ENCODE peak calls at places on chromosome 5, in seven cellular contexts. K, G, I, F, M, Q and D are unnamed samples.

GRCh38 chr5:142688278-142688677 is 2.4 kb upstream of the FGF1 start:
- DNase-seq in M (no peak), K (no peak), I (no peak), G (no peak), Q (no peak), F (no peak), D (no peak)

GRCh38 chr5:176360894-176361436 is 599 bp downstream of the KIAA1191 start:
- DNase-seq in G (peak), I (no peak), F (no peak), M (no peak), K (no peak), Q (no peak), D (no peak)

GRCh38 chr5:65722575-65723424 is 795 bp downstream of the NLN start:
- DNase-seq in K (no peak), F (peak), M (no peak), Q (peak), I (no peak), G (peak), D (no peak)

GRCh38 chr5:179378441-179379271 is 33.4 kb upstream of the ADAMTS2 start:
- DNase-seq in Q (no peak), F (peak), M (no peak), G (no peak), K (peak), I (no peak), D (no peak)

GRCh38 chr5:170782438-170782837 is 1.1 kb upstream of the GABRP start:
- DNase-seq in Q (no peak), M (no peak), K (no peak), I (no peak), F (no peak), G (no peak), D (no peak)

GRCh38 chr5:83844320-83845068 is 123.8 kb upstream of the HAPLN1 start:
- DNase-seq in F (peak), I (peak), M (no peak), G (peak), Q (no peak), K (peak), D (no peak)

GRCh38 chr5:175823731-175824525 is 47.5 kb upstream of the CPLX2 start:
- DNase-seq in Q (no peak), I (no peak), G (peak), K (no peak), F (no peak), M (no peak), D (no peak)

GRCh38 chr5:167866797-167867196 is 424.6 kb upstream of the WWC1 start:
- DNase-seq in G (no peak), M (no peak), I (no peak), Q (no peak), K (no peak), F (no peak), D (no peak)

GRCh38 chr5:92991681-92992472 is 589.1 kb downstream of the NR2F1-AS1 start:
- DNase-seq in F (peak), G (no peak), M (no peak), K (no peak), Q (no peak), I (no peak), D (no peak)

GRCh38 chr5:81397169-81397568 is 3.2 kb upstream of the ACOT12 start:
- DNase-seq in F (peak), I (no peak), Q (no peak), G (no peak), K (no peak), M (no peak), D (peak)

GRCh38 chr5:98490348-98490747 is 283.1 kb upstream of the RGMB start:
- DNase-seq in Q (no peak), K (no peak), F (no peak), I (no peak), M (no peak), G (no peak), D (no peak)

GRCh38 chr5:122195784-122196394 is 66.5 kb downstream of the ZNF474 start:
- DNase-seq in Q (no peak), G (peak), M (no peak), K (peak), I (no peak), F (peak), D (no peak)

GRCh38 chr5:15425802-15426201 is 74.2 kb upstream of the FBXL7 start:
- DNase-seq in M (no peak), F (no peak), G (peak), I (no peak), Q (no peak), K (no peak), D (no peak)

GRCh38 chr5:174356536-174356935 is 311.0 kb downstream of the NSG2 start:
- DNase-seq in F (no peak), K (no peak), I (no peak), Q (no peak), M (no peak), G (no peak), D (no peak)

GRCh38 chr5:142608094-142608493 is 77.8 kb downstream of the FGF1 start:
- DNase-seq in F (no peak), M (no peak), K (no peak), Q (no peak), G (no peak), I (no peak), D (no peak)

GRCh38 chr5:135439426-135440205 is 7.5 kb downstream of the DCANP1 start:
- DNase-seq in G (no peak), M (no peak), F (no peak), K (no peak), I (no peak), Q (no peak), D (no peak)

GRCh38 chr5:73486119-73486899 is 11.9 kb upstream of the BTF3 start:
- DNase-seq in K (no peak), M (no peak), I (no peak), Q (no peak), G (peak), F (no peak), D (no peak)

GRCh38 chr5:139389701-139390638 is at the start of gene MZB1:
- DNase-seq in K (no peak), F (no peak), G (no peak), M (no peak), I (peak), Q (no peak), D (no peak)

GRCh38 chr5:33649801-33650482 is 209.2 kb downstream of the TARS1 start:
- DNase-seq in I (no peak), K (peak), Q (no peak), F (peak), M (no peak), G (no peak), D (no peak)

GRCh38 chr5:2751592-2752021 is at the start of gene IRX2:
- DNase-seq in G (peak), I (no peak), M (no peak), F (peak), K (no peak), Q (peak), D (no peak)

GRCh38 chr5:169006206-169006605 is 294.7 kb downstream of the SLIT3 start:
- DNase-seq in G (no peak), M (no peak), F (no peak), I (no peak), K (no peak), Q (no peak), D (no peak)

GRCh38 chr5:177366528-177367322 is 9.0 kb downstream of the RGS14 start:
- DNase-seq in F (peak), G (peak), K (no peak), I (no peak), M (peak), Q (peak), D (no peak)

GRCh38 chr5:169880012-169880673 is 100.2 kb downstream of the INSYN2B start:
- DNase-seq in G (no peak), M (no peak), K (no peak), Q (no peak), I (no peak), F (no peak), D (no peak)

GRCh38 chr5:103016167-103016566 is 103.8 kb downstream of the GIN1 start:
- DNase-seq in Q (no peak), I (no peak), F (no peak), G (no peak), K (no peak), M (no peak), D (no peak)

GRCh38 chr5:84255318-84255717 is 129.4 kb downstream of the EDIL3 start:
- DNase-seq in I (no peak), Q (no peak), F (peak), M (no peak), K (no peak), G (peak), D (no peak)

GRCh38 chr5:75023368-75024159 is 28.8 kb downstream of the GCNT4 start:
- DNase-seq in Q (no peak), G (no peak), M (no peak), K (no peak), F (no peak), I (no peak), D (no peak)

GRCh38 chr5:75021800-75022199 is 30.6 kb downstream of the GCNT4 start:
- DNase-seq in Q (no peak), M (no peak), K (no peak), I (no peak), G (no peak), F (no peak), D (no peak)

GRCh38 chr5:75018805-75019587 is 33.4 kb downstream of the GCNT4 start:
- DNase-seq in M (no peak), K (no peak), Q (no peak), F (no peak), I (no peak), G (no peak), D (no peak)

GRCh38 chr5:75020016-75020656 is 32.2 kb downstream of the GCNT4 start:
- DNase-seq in Q (peak), I (no peak), K (no peak), G (no peak), M (no peak), F (no peak), D (no peak)

GRCh38 chr5:75021229-75021628 is 31.1 kb downstream of the GCNT4 start:
- DNase-seq in F (no peak), G (no peak), I (no peak), Q (peak), K (no peak), M (no peak), D (no peak)
- H3K27ac ChIP-seq in F (no peak), G (no peak), I (no peak), Q (peak), K (no peak), M (no peak), D (no peak)

DNA sequence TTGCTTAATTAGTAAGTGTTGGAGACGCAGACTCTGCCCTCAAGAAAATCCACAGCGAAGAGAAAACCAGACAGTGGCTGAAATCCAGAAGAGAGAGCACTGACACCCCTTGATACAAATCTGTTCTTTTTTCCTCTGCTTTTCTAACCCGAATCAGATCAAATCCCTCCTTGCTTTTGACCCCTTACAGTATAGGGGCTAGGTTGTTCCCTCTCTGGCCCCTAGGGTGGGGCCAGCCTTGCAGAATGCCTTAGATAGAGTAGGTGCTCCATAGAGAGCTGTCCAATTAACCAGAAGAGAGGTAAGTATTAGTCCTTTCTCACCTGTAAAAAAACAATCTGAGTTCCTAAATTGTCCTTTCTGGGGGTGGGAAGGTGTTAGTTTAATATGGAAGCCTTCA is 10.1 kb downstream of the C1QTNF2 start:
- DNase-seq in Q (no peak), G (peak), I (no peak), F (no peak), K (no peak), M (no peak), D (no peak)
- TF ChIP-seq CTCF in Q (no peak), G (no peak), I (no peak), F (no peak), K (no peak), M (no peak), D (no peak)

DNA sequence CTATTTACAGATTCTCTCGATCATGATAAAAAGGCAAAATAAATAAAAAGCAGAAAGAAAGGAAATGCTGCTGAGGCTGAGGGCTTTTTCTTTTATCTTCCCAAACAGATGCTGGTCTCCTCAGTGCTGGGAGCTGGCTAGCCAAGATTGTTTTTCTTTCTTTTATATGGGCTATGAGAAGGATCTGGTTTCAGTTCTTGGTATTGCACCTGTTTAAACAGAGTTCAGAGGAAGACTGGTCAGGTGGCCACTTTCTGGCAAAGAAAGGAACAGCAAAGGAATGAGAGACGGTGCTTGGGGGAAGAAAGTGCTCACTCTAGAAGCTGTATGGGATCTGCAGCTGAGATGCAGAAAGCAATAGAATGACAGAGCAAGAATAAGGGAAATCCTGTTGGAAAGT is 88.9 kb downstream of the SLF1 start:
- DNase-seq in F (no peak), G (peak), Q (peak), I (no peak), K (no peak), M (no peak), D (no peak)
- H3K4me3 ChIP-seq in F (no peak), G (no peak), Q (no peak), I (no peak), K (no peak), M (no peak), D (no peak)

DNA sequence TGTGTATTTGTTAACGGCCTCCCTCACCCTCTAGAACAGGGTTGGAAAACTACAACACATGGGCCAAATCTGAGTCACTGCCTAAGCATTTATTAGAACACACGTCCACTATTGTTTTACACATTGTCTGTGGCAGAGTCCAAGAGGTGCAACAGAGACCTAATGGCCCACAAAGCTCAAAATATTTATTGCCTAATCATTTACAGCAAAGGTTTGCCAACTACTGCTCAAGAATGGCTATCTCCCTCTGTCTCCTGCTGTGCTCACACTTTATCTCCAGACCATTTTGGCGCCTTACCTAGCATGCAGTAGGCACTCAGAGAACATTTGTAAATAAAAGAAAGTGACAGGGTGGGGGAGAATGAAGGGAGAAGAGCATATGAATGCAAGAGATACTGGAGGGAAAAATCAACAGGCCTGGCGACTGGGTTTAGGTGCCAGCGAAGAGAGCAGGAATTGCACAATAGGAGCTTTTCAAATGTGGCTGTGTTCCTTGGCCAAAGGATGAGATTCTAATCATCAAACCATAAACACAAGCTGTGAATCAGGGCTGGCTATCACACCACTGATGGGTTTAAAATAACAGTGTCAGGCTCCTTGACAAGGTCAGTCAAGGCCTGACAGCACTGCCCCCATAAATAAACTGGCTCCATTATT is 80.3 kb downstream of the EPB41L4A start:
- DNase-seq in G (no peak), Q (peak), M (no peak), K (no peak), I (no peak), F (no peak), D (no peak)
- H3K27ac ChIP-seq in G (no peak), Q (peak), M (no peak), K (no peak), I (no peak), F (no peak), D (no peak)

DNA sequence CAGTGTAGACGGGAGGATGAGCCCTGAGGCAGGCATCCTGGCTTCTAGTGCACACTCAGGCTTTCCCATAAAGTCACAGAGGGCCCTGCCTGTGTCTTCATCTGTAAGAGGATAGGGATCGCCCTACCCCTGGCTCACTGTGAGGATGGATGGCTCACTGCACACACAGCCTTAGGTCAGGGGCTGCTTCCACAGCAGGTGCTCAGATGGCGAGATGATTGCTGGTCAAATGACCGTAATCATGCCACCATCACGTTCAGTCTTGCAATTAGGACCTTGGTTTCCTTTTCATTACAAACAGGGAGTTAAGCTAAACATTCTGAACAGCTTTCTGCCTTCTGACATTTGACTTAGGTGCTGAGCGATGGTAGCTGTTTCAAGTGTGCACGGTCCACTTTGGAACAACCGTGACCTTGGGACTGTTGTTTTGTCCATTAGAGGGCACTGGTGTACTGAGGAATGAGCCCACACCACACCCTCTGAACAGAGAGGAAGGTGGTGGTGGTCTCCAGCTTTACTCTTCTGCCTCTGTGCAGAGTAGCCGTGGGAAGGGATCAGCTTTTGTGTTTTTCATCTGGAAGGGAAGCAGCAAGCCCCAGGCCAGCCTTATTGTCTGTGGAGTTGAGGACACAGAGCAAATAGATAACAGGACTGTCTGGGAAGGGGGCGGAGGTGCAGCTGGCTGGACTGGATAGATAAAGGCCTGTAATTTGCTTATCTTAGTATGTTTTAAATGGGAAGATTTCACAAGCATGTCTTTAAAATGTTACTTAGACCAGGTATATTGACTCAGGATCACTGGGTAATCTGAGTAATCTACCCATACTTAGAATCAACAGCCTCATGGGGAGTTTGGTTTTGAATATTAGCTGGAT is 183.1 kb downstream of the TRIO start:
- DNase-seq in Q (no peak), G (peak), F (no peak), I (no peak), K (no peak), M (no peak), D (no peak)
- TF ChIP-seq CTCF in Q (no peak), G (peak), F (no peak), I (peak), K (peak), M (no peak), D (peak)

GRCh38 chr5:159058928-159059636 is 40.6 kb downstream of the EBF1 start:
- DNase-seq in G (no peak), M (no peak), K (no peak), F (no peak), Q (no peak), I (no peak), D (no peak)

GRCh38 chr5:159057426-159057825 is 42.3 kb downstream of the EBF1 start:
- DNase-seq in F (no peak), M (no peak), Q (no peak), K (no peak), I (no peak), G (no peak), D (no peak)

GRCh38 chr5:159061834-159062530 is 37.7 kb downstream of the EBF1 start:
- DNase-seq in M (no peak), F (no peak), Q (no peak), I (no peak), K (no peak), G (peak), D (no peak)

GRCh38 chr5:159059722-159060121 is 40.0 kb downstream of the EBF1 start:
- DNase-seq in G (no peak), F (no peak), M (no peak), I (no peak), K (no peak), Q (no peak), D (no peak)

DNA sequence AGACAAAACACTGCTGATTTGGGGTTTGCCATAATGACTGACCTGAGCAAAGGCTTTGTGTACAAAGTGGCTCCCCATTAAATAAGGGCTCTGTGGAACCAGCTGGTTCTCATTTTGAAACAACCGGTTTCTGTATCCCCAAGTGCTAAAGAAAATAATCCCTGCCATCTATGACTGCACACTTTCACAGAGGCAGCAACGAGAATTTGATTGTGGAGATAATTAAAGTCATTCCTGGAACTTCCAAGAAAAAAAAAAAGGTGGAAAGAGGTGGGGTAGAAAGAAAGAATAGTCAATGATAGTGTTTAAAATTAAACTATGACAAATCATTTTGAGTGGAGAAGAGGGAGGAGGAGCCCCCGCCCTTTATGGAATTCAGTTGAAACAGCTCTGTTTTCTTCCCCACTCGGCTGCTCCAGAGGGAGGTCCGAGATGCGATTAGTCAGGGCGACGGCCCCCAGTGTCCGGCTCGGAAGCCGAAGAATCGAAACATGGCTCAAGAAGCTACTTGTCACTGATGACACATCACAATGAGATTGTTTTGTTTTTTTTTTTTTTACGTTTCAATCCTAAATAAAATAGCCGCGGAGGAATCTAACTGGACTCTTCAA is 38.4 kb downstream of the EBF1 start:
- DNase-seq in G (no peak), F (peak), M (peak), K (no peak), I (no peak), Q (no peak), D (no peak)
- H3K4me3 ChIP-seq in G (no peak), F (peak), M (peak), K (peak), I (no peak), Q (no peak), D (peak)

DNA sequence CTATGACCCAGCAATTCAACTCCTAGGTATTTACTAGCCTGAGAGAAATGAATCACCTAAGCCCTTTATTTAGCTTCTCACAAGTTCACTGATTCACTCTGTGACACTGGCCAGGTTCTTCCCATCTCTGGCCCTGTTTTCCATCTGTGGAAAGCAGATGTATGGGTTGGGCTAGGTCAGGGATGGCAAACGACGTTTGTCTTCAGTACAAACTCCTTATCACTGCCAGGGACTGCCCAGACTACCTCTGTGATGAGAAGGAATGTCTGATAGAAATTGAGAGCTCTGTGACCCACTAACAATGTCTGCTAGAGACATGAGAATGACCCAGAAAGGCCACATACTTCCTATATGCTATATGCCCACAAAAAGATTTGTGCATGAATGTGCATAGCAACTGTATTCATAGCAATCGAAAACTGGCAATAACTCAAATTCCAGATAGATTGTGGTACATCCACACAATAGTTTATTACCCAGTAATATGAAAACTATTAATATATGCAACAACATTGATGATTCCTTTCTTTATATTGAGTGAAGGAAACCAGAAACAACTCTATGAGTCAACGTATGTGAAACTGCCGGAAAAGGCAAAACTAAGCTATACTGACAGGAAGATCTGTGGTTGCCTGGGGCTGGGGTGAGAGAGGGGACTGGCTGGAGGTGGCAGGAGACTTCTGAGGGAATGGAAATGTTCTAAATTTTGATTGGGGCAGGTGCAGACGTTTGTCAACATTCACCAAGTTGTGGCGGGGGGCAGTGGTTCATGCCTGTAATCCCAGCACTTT is 32.0 kb upstream of the ADAM19 start:
- DNase-seq in I (no peak), M (no peak), K (no peak), F (no peak), G (no peak), Q (no peak), D (no peak)
- H3K27ac ChIP-seq in I (peak), M (no peak), K (peak), F (no peak), G (no peak), Q (no peak), D (no peak)